ENCODE peak calls at places on chromosomes 2 and 18, in six cellular contexts. Q, W, H, J, Y and K are unnamed samples.

GRCh38 chr2:127314193-127314988 is 20.4 kb upstream of the ERCC3 start:
- DNase-seq in Q (no peak), J (no peak), H (no peak), W (no peak), Y (no peak), K (no peak)

GRCh38 chr18:45565280-45565970 is 49.9 kb upstream of the SLC14A2 start:
- DNase-seq in W (peak), Y (no peak), H (no peak), Q (no peak), J (no peak), K (no peak)

GRCh38 chr2:239768031-239768800 is 256.9 kb downstream of the NDUFA10 start:
- DNase-seq in Q (no peak), W (peak), Y (no peak), H (no peak), J (no peak), K (no peak)

GRCh38 chr2:176432439-176432838 is 163.2 kb downstream of the MTX2 start:
- DNase-seq in H (no peak), W (no peak), J (no peak), Q (no peak), Y (no peak), K (no peak)

GRCh38 chr2:18792226-18792629 is 202.9 kb upstream of the NT5C1B start:
- DNase-seq in Y (no peak), H (no peak), Q (no peak), W (no peak), J (no peak), K (no peak)

GRCh38 chr2:75547345-75548035 is 13.2 kb downstream of the EVA1A start:
- DNase-seq in Y (no peak), J (no peak), H (no peak), Q (no peak), W (no peak), K (no peak)

GRCh38 chr2:100137877-100138570 is 4.4 kb downstream of the AFF3 start:
- DNase-seq in W (no peak), J (no peak), Y (no peak), Q (peak), H (no peak), K (no peak)

GRCh38 chr2:169452080-169452479 is 27.2 kb upstream of the BBS5 start:
- DNase-seq in Y (no peak), H (no peak), Q (peak), J (peak), W (no peak), K (peak)

GRCh38 chr18:42029100-42029499 is 74.1 kb downstream of the PIK3C3 start:
- DNase-seq in Y (no peak), W (no peak), Q (no peak), J (no peak), H (no peak), K (no peak)

GRCh38 chr18:67239826-67240225 is 276.7 kb downstream of the DSEL start:
- DNase-seq in H (no peak), Y (no peak), W (no peak), Q (no peak), J (no peak), K (no peak)

GRCh38 chr2:48940606-48941005 is 185.1 kb upstream of the LHCGR start:
- DNase-seq in Y (no peak), Q (peak), W (no peak), H (no peak), J (no peak), K (no peak)